ENCODE peak calls at places on chromosome 21, in nine cellular contexts. H, J, Z, V, C, X, Q, I and F are unnamed samples. For H3K4me1, the result is how much of the 10 kb centered on the place peaks cover.

GRCh38 chr21:45918011-45918410 is 63.6 kb upstream of the COL6A1 start:
- DNase-seq in H (no peak), J (no peak), Z (no peak), V (no peak), C (no peak), X (no peak), Q (no peak), I (no peak), F (no peak)

GRCh38 chr21:25199944-25200343 is 407.3 kb downstream of the MRPL39 start:
- DNase-seq in H (no peak), J (no peak), Z (no peak), V (no peak), C (no peak), X (no peak), Q (no peak), I (no peak), F (no peak)

GRCh38 chr21:15659768-15660423 is 69.9 kb upstream of the USP25 start:
- DNase-seq in H (no peak), J (no peak), Z (peak), V (no peak), C (no peak), X (no peak), Q (peak), I (no peak), F (no peak)

GRCh38 chr21:42234464-42235241 is 15.7 kb downstream of the ABCG1 start:
- DNase-seq in H (peak), J (no peak), Z (peak), V (peak), C (peak), X (no peak), Q (peak), I (peak), F (peak)

GRCh38 chr21:36990508-36991205 is 15.8 kb upstream of the RIPPLY3 start:
- DNase-seq in H (no peak), J (no peak), Z (no peak), V (no peak), C (no peak), X (no peak), Q (no peak), I (no peak), F (no peak)

GRCh38 chr21:42350899-42351543 is at the start of gene TFF2:
- DNase-seq in H (peak), J (no peak), Z (no peak), V (no peak), C (no peak), X (no peak), Q (no peak), I (no peak), F (no peak)

GRCh38 chr21:31158789-31159581 is 120.7 kb upstream of the KRTAP19-8 start:
- DNase-seq in H (no peak), J (no peak), Z (no peak), V (peak), C (no peak), X (no peak), Q (no peak), I (no peak), F (no peak)

GRCh38 chr21:46097826-46098286 is at the start of gene COL6A2:
- DNase-seq in H (peak), J (peak), Z (peak), V (peak), C (peak), X (no peak), Q (peak), I (peak), F (peak)

GRCh38 chr21:32371913-32372314 is 20.9 kb downstream of the URB1 start:
- DNase-seq in H (peak), J (no peak), Z (no peak), V (peak), C (peak), X (no peak), Q (no peak), I (peak), F (no peak)

GRCh38 chr21:45921917-45922316 is 59.7 kb upstream of the COL6A1 start:
- DNase-seq in H (no peak), J (no peak), Z (no peak), V (no peak), C (no peak), X (no peak), Q (no peak), I (no peak), F (no peak)

GRCh38 chr21:17554619-17555472 is 42.0 kb downstream of the CXADR start:
- DNase-seq in H (no peak), J (no peak), Z (no peak), V (peak), C (no peak), X (no peak), Q (peak), I (no peak), F (no peak)

GRCh38 chr21:22728091-22728490 is 1729.9 kb downstream of the NCAM2 start:
- DNase-seq in H (no peak), J (no peak), Z (no peak), V (no peak), C (no peak), X (no peak), Q (no peak), I (no peak), F (no peak)

GRCh38 chr21:36803801-36804452 is 105.0 kb downstream of the SIM2 start:
- DNase-seq in H (no peak), J (no peak), Z (no peak), V (no peak), C (no peak), X (no peak), Q (no peak), I (no peak), F (no peak)

GRCh38 chr21:45586289-45586858 is 44.1 kb upstream of the SLC19A1 start:
- DNase-seq in H (no peak), J (no peak), Z (no peak), V (no peak), C (no peak), X (no peak), Q (no peak), I (no peak), F (no peak)

GRCh38 chr21:26115346-26115745 is 55.2 kb downstream of the APP start:
- DNase-seq in H (no peak), J (no peak), Z (no peak), V (no peak), C (no peak), X (no peak), Q (no peak), I (no peak), F (peak)

GRCh38 chr21:45601551-45601950 is 42.0 kb upstream of the PCBP3 start:
- DNase-seq in H (no peak), J (peak), Z (no peak), V (no peak), C (peak), X (no peak), Q (no peak), I (no peak), F (no peak)

GRCh38 chr21:42308914-42309752 is 6.1 kb downstream of the TFF3 start:
- DNase-seq in H (peak), J (no peak), Z (no peak), V (no peak), C (no peak), X (no peak), Q (no peak), I (no peak), F (no peak)

DNA sequence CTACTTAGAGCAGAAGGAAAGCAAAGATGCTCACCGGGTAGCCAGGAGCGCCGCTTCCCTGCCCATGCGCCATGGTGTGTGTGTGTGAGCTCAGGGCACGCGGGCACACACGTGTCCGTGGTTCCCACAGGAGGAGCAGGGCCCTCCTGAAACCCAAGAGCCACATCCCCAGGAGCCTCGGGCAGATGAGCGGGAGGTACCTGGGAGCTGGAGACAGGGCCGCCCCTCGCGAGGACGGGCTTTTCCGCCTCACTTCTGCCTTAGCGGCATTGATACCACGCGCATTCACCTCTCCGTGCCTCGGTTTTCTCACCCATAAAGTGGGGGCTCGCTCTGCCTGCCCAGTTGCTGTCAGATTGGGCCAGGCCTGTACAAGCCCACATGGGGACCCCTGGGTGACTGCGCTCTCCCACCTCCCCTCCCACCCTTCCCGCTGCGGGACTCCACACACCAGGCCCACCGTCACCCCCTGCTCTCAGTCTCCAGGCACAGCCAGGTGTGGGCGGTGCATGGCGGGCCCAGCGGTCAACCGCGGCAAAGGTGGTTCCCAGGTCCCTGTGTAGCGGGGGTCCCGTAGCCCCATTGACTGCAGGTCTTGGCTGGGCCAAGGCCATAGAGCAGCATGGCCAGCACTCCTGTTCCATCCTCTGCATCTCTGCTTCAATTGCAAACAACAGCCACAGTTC is 66.3 kb downstream of the SIK1 start:
- DNase-seq in H (no peak), J (no peak), Z (no peak), V (no peak), C (no peak), X (no peak), Q (no peak), I (no peak), F (no peak)
- H3K4me1 ChIP-seq in H (under half), J (under half), Z (under half), V (under half), C (under half), X (under half), Q (under half), I (under half), F (under half)

GRCh38 chr21:33384851-33385331 is 18.3 kb upstream of the IFNGR2 start:
- DNase-seq in H (no peak), J (no peak), Z (no peak), V (peak), C (no peak), X (no peak), Q (no peak), I (no peak), F (no peak)

GRCh38 chr21:33377221-33377620 is 26.0 kb upstream of the IFNGR2 start:
- DNase-seq in H (no peak), J (no peak), Z (no peak), V (no peak), C (no peak), X (no peak), Q (no peak), I (no peak), F (no peak)

GRCh38 chr21:33383056-33383888 is 19.9 kb upstream of the IFNGR2 start:
- DNase-seq in H (peak), J (peak), Z (peak), V (peak), C (peak), X (peak), Q (no peak), I (peak), F (peak)

GRCh38 chr21:33378081-33378480 is 25.1 kb upstream of the IFNGR2 start:
- DNase-seq in H (no peak), J (no peak), Z (no peak), V (no peak), C (no peak), X (no peak), Q (no peak), I (no peak), F (no peak)

GRCh38 chr21:33380483-33380998 is 22.7 kb upstream of the IFNGR2 start:
- DNase-seq in H (peak), J (peak), Z (peak), V (peak), C (peak), X (peak), Q (peak), I (peak), F (peak)
- TF ChIP-seq POLR2A in H (no peak), J (no peak), Z (peak), V (peak), C (no peak), X (peak), Q (no peak), I (no peak), F (peak)

GRCh38 chr21:35436899-35437298 is 387.8 kb upstream of the RUNX1 start:
- DNase-seq in H (no peak), J (no peak), Z (no peak), V (no peak), C (no peak), X (peak), Q (no peak), I (no peak), F (no peak)

GRCh38 chr21:35444391-35444790 is 395.3 kb upstream of the RUNX1 start:
- DNase-seq in H (no peak), J (no peak), Z (no peak), V (no peak), C (no peak), X (no peak), Q (no peak), I (no peak), F (no peak)

GRCh38 chr21:35438643-35439404 is 389.7 kb upstream of the RUNX1 start:
- DNase-seq in H (peak), J (no peak), Z (peak), V (peak), C (no peak), X (no peak), Q (no peak), I (no peak), F (peak)

GRCh38 chr21:35437941-35438340 is 388.8 kb upstream of the RUNX1 start:
- DNase-seq in H (no peak), J (no peak), Z (no peak), V (no peak), C (no peak), X (no peak), Q (no peak), I (no peak), F (no peak)

DNA sequence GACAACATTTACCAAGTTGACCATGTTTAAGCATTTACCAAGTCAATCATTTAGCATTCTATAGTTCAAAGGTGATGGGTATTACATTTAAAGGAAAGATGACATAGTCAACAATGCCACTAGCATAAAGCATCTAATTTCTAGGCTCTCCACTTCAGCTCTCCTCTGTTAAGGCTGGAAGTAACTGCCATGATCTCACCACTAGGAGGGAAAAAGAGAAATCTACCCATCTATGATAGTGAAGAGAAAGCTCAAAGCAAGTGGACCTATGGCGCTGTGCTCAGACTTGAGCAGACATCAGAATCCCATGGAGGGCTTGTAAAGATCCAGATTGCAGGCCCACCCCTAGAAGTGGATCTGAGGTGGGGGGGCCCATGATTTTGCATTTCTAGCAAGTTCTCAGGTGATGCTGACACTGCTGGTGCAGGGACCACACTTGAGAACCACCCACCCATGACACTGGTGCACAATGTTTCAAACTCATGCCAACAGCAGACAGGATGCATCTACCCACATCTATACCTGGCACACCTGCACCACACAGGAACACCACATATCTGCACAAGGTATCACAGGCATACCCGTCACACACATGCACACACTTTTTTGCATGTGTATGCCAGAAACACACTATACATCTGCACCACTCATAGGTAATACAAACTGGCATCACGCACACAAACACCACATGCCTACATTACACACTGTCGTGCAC is 392.9 kb upstream of the RUNX1 start:
- DNase-seq in H (no peak), J (no peak), Z (no peak), V (no peak), C (no peak), X (no peak), Q (no peak), I (no peak), F (no peak)
- TF ChIP-seq CTCF in H (no peak), J (no peak), Z (no peak), V (peak), C (no peak), X (peak), Q (no peak), I (no peak), F (no peak)

GRCh38 chr21:28632718-28633408 is 359.8 kb downstream of the LTN1 start:
- DNase-seq in H (no peak), J (no peak), Z (no peak), V (peak), C (no peak), X (no peak), Q (no peak), I (no peak), F (no peak)
- H3K4me1 ChIP-seq in H (under half), J (under half), Z (under half), V (under half), C (under half), X (under half), Q (under half), I (under half), F (under half)

GRCh38 chr21:33641339-33642026 is at the start of gene CRYZL1:
- DNase-seq in H (peak), J (peak), Z (peak), V (peak), C (peak), X (peak), Q (peak), I (peak), F (peak)
- TF ChIP-seq POLR2A in H (no peak), J (peak), Z (peak), V (peak), C (peak), X (peak), Q (peak), I (peak), F (peak)

DNA sequence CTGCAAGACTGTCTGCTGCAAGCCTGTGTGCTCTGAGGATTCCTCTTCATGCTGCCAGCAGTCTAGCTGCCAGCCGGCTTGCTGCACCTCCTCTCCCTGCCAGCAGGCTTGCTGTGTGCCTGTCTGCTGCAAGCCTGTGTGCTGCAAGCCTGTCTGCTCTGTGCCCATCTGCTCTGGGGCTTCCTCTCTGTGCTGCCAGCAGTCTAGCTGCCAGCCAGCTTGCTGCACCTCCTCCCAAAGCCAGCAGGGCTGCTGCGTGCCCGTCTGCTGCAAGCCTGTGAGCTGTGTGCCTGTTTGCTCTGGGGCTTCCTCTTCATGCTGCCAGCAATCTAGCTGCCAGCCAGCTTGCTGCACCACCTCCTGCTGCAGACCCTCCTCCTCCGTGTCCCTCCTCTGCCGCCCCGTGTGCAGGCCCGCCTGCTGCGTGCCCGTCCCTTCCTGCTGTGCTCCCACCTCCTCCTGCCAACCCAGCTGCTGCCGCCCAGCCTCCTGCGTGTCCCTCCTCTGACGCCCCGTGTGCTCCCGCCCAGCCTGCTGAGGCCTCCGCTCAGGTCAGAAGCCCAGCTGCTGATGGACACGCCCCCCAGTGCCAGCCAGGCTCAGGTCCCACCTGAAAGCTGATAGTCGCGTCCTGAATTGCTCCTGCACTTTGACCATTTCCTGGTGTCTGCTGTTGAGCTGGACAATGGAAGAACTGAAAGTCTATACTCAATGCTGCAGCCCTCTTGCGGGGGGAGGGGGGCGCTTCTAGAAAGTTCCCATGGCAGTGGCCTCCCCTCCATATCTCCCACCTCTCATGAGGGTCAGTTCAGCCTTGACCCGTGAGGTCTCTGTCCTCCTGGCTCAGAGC is 1.2 kb downstream of the KRTAP10-4 start:
- DNase-seq in H (peak), J (peak), Z (peak), V (no peak), C (no peak), X (no peak), Q (no peak), I (no peak), F (no peak)
- TF ChIP-seq CTCF in H (no peak), J (no peak), Z (no peak), V (no peak), C (no peak), X (no peak), Q (no peak), I (no peak), F (no peak)